ENCODE peak calls at places on chromosomes 12 and 14, in five cellular contexts. A is glutamatergic neuron, W is fibroblast of the aortic adventitia, S is anterior cingulate cortex, Q is AML-193. O is an unnamed sample.

GRCh38 chr12:120230326-120230973 is 29.5 kb upstream of the RPLP0 start:
- DNase-seq in A (peak), W (peak), S (no peak), Q (no peak), O (peak)

GRCh38 chr12:104285740-104286537 is 17.6 kb upstream of the EID3 start:
- DNase-seq in A (no peak), W (peak), S (no peak), Q (no peak), O (peak)

GRCh38 chr14:63510538-63510937 is 32.6 kb downstream of the PPP2R5E start:
- DNase-seq in A (no peak), W (no peak), S (no peak), Q (no peak), O (no peak)

GRCh38 chr14:87896393-87897380 is 96.3 kb downstream of the GALC start:
- DNase-seq in A (no peak), W (peak), S (no peak), Q (peak), O (peak)

GRCh38 chr12:115191342-115191741 is 507.4 kb upstream of the TBX3 start:
- DNase-seq in A (no peak), W (peak), S (no peak), Q (no peak), O (no peak)

GRCh38 chr12:24222968-24223367 is 273.5 kb upstream of the SOX5 start:
- DNase-seq in A (no peak), W (peak), S (no peak), Q (no peak), O (peak)

GRCh38 chr12:20474443-20474842 is 106.1 kb downstream of the PDE3A start:
- DNase-seq in A (no peak), W (peak), S (no peak), Q (no peak), O (no peak)

GRCh38 chr14:48008646-48009045 is 333.2 kb upstream of the MDGA2 start:
- DNase-seq in A (no peak), W (no peak), S (no peak), Q (no peak), O (no peak)